ENCODE peak calls at places on chromosomes 7 and 10, in nine cellular contexts. Z is HepG2, V is HCT116, A is astrocyte of the spinal cord, U is fibroblast of pulmonary artery, Q is heart right ventricle, I is endothelial cell of umbilical vein, T is IMR-90, E is mesendoderm. M is an unnamed sample.

GRCh38 chr10:3102721-3103410 is 35.5 kb downstream of the PFKP start:
- DNase-seq in Z (peak), V (no peak), A (peak), U (peak), Q (no peak), I (peak), T (peak), E (no peak), M (no peak)

GRCh38 chr10:113414481-113414990 is 138.3 kb upstream of the HABP2 start:
- DNase-seq in Z (no peak), V (no peak), A (no peak), U (no peak), Q (no peak), I (no peak), T (no peak), E (no peak), M (no peak)

GRCh38 chr7:82419200-82419599 is 24.4 kb downstream of the CACNA2D1 start:
- DNase-seq in Z (no peak), V (no peak), A (no peak), U (no peak), Q (peak), I (no peak), T (no peak), E (no peak), M (no peak)

GRCh38 chr7:117993377-117994003 is 120.2 kb upstream of the CTTNBP2 start:
- DNase-seq in Z (peak), V (peak), A (peak), U (peak), Q (no peak), I (peak), T (peak), E (peak), M (no peak)

GRCh38 chr7:32093415-32094408 is 23.5 kb upstream of the PDE1C start:
- DNase-seq in Z (no peak), V (no peak), A (peak), U (peak), Q (peak), I (no peak), T (peak), E (peak), M (no peak)

GRCh38 chr7:148153611-148154010 is 437.0 kb upstream of the C7orf33 start:
- DNase-seq in Z (no peak), V (no peak), A (no peak), U (peak), Q (peak), I (no peak), T (no peak), E (no peak), M (peak)

GRCh38 chr10:525565-526315 is 163.7 kb downstream of the DIP2C start:
- DNase-seq in Z (no peak), V (no peak), A (no peak), U (no peak), Q (no peak), I (no peak), T (peak), E (no peak), M (no peak)

GRCh38 chr10:121062040-121062574 is 210.9 kb downstream of the WDR11 start:
- DNase-seq in Z (no peak), V (no peak), A (no peak), U (no peak), Q (no peak), I (no peak), T (no peak), E (no peak), M (no peak)

GRCh38 chr10:77911535-77912123 is 14.9 kb downstream of the DLG5 start:
- DNase-seq in Z (peak), V (no peak), A (no peak), U (peak), Q (no peak), I (no peak), T (peak), E (no peak), M (no peak)

GRCh38 chr7:31788445-31788844 is 101.4 kb downstream of the PPP1R17 start:
- DNase-seq in Z (no peak), V (no peak), A (peak), U (no peak), Q (no peak), I (no peak), T (peak), E (no peak), M (no peak)

GRCh38 chr7:294440-295154 is 4.6 kb downstream of the FOXL3 start:
- DNase-seq in Z (no peak), V (no peak), A (no peak), U (no peak), Q (no peak), I (no peak), T (no peak), E (no peak), M (no peak)

GRCh38 chr7:107471292-107472070 is 1.6 kb downstream of the GPR22 start:
- DNase-seq in Z (no peak), V (no peak), A (no peak), U (no peak), Q (no peak), I (peak), T (no peak), E (no peak), M (no peak)

GRCh38 chr7:107479303-107479702 is 9.4 kb downstream of the GPR22 start:
- DNase-seq in Z (no peak), V (no peak), A (no peak), U (no peak), Q (no peak), I (no peak), T (no peak), E (no peak), M (no peak)

GRCh38 chr7:107472116-107472515 is 2.3 kb downstream of the GPR22 start:
- DNase-seq in Z (no peak), V (no peak), A (no peak), U (no peak), Q (no peak), I (no peak), T (no peak), E (no peak), M (no peak)

GRCh38 chr7:107469836-107470416 is at the start of gene GPR22:
- DNase-seq in Z (no peak), V (no peak), A (no peak), U (no peak), Q (no peak), I (no peak), T (no peak), E (no peak), M (no peak)

DNA sequence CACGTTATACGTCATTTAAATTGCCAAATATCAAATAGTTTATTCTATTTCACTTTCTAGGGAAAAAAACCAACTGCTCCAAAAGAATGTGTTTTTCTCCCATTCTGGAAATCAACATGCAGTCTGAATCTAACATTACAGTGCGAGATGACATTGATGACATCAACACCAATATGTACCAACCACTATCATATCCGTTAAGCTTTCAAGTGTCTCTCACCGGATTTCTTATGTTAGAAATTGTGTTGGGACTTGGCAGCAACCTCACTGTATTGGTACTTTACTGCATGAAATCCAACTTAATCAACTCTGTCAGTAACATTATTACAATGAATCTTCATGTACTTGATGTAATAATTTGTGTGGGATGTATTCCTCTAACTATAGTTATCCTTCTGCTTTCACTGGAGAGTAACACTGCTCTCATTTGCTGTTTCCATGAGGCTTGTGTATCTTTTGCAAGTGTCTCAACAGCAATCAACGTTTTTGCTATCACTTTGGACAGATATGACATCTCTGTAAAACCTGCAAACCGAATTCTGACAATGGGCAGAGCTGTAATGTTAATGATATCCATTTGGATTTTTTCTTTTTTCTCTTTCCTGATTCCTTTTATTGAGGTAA is 4.2 kb downstream of the GPR22 start:
- DNase-seq in Z (no peak), V (no peak), A (no peak), U (no peak), Q (no peak), I (no peak), T (no peak), E (no peak), M (no peak)
- H3K4me3 ChIP-seq in Z (no peak), V (no peak), A (no peak), U (no peak), Q (peak), I (no peak), T (no peak), E (no peak), M (no peak)

GRCh38 chr7:100211342-100211780 is 8.4 kb upstream of the PVRIG start:
- DNase-seq in Z (no peak), V (no peak), A (no peak), U (no peak), Q (no peak), I (no peak), T (no peak), E (no peak), M (no peak)
- H3K4me3 ChIP-seq in Z (no peak), V (no peak), A (no peak), U (no peak), Q (no peak), I (no peak), T (no peak), E (no peak), M (no peak)

GRCh38 chr7:157566631-157567006 is 229.8 kb downstream of the DNAJB6 start:
- DNase-seq in Z (no peak), V (no peak), A (no peak), U (no peak), Q (no peak), I (no peak), T (no peak), E (no peak), M (no peak)

GRCh38 chr7:157568785-157569584 is 232.2 kb downstream of the DNAJB6 start:
- DNase-seq in Z (peak), V (no peak), A (peak), U (peak), Q (peak), I (peak), T (no peak), E (peak), M (peak)

GRCh38 chr7:157565981-157566630 is 229.3 kb downstream of the DNAJB6 start:
- DNase-seq in Z (no peak), V (no peak), A (no peak), U (no peak), Q (no peak), I (no peak), T (no peak), E (no peak), M (no peak)

GRCh38 chr7:157568071-157568784 is 231.4 kb downstream of the DNAJB6 start:
- DNase-seq in Z (no peak), V (no peak), A (no peak), U (no peak), Q (no peak), I (no peak), T (no peak), E (no peak), M (no peak)

DNA sequence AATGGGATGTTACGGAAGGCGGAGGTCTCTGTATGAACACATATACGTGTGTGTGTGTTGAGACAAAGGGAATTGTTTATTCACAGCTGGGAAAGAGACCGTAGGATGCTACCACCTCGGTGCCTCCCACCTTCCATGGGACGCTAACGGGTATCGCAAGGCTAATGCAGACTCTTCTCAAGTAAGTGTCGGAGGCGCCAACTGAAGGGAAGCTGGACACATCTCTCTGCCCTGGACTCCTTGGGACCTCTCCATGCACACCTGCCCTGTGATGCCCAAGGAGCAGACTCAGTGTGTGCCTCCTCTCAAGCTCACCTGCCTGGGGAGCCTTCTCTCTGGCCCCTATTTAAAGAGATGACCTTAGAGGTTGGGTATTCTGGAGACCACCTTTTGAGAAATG is 230.9 kb downstream of the DNAJB6 start:
- DNase-seq in Z (no peak), V (no peak), A (no peak), U (no peak), Q (no peak), I (no peak), T (no peak), E (no peak), M (no peak)
- H3K4me3 ChIP-seq in Z (no peak), V (no peak), A (no peak), U (no peak), Q (no peak), I (no peak), T (no peak), E (no peak), M (peak)

DNA sequence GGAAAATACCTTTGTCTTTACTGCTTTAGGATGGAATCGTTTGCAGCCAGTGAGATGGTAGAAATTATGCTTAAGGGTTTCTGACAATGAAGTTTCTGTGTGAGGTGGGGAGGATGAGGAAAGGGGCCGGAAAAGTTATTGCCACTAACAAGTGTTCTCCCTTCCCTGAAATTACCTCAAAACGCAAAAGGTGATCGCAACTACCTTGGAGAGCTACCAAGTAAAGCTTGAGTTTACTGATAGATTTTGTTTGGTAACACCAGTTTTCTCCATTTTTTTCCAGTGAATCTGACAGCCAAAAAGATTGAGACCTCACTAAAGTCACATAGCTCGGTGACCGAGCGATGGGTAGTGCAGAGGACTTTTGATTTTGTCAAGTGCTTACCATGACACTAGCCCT is 1.5 kb downstream of the SUV39H2 start:
- DNase-seq in Z (no peak), V (no peak), A (no peak), U (peak), Q (no peak), I (peak), T (no peak), E (peak), M (no peak)
- H3K4me3 ChIP-seq in Z (peak), V (peak), A (peak), U (peak), Q (peak), I (peak), T (peak), E (peak), M (peak)

GRCh38 chr10:96720422-96721206 is at the start of gene PIK3AP1:
- DNase-seq in Z (no peak), V (no peak), A (no peak), U (no peak), Q (peak), I (no peak), T (no peak), E (peak), M (peak)

GRCh38 chr10:96719205-96719604 is 1.1 kb downstream of the PIK3AP1 start:
- DNase-seq in Z (no peak), V (no peak), A (no peak), U (no peak), Q (no peak), I (no peak), T (no peak), E (peak), M (no peak)

GRCh38 chr10:96719850-96720421 is 378 bp downstream of the PIK3AP1 start:
- DNase-seq in Z (peak), V (peak), A (no peak), U (no peak), Q (peak), I (no peak), T (no peak), E (peak), M (peak)

GRCh38 chr10:96716396-96716795 is 3.9 kb downstream of the PIK3AP1 start:
- DNase-seq in Z (no peak), V (no peak), A (no peak), U (no peak), Q (no peak), I (no peak), T (no peak), E (no peak), M (no peak)

GRCh38 chr10:96718304-96718990 is 1.9 kb downstream of the PIK3AP1 start:
- DNase-seq in Z (no peak), V (no peak), A (no peak), U (no peak), Q (no peak), I (no peak), T (no peak), E (no peak), M (no peak)
- H3K4me3 ChIP-seq in Z (no peak), V (no peak), A (no peak), U (no peak), Q (peak), I (no peak), T (no peak), E (no peak), M (peak)